ENCODE peak calls at places on chromosomes 6 and 20, in ten cellular contexts. One of them, this sample, is unnamed. For H3K4me1, the result is how much of the 10 kb centered on the place peaks cover.

GRCh38 chr6:125792172-125792571 is 1.4 kb downstream of the NCOA7 start:
- DNase-seq in tibial artery: no peak
- DNase-seq in neuronal stem cell: no peak
- DNase-seq in Karpas-422: no peak
- DNase-seq in endodermal cell: no peak
- DNase-seq in GM23248: no peak
- DNase-seq in IMR-90: no peak
- DNase-seq in pancreas: no peak
- DNase-seq in uterus: no peak
- DNase-seq in HCT116: no peak
- DNase-seq in this sample: no peak

GRCh38 chr20:44648579-44648978 is 2.9 kb downstream of the ADA start:
- DNase-seq in tibial artery: no peak
- DNase-seq in neuronal stem cell: no peak
- DNase-seq in Karpas-422: peak
- DNase-seq in endodermal cell: peak
- DNase-seq in GM23248: no peak
- DNase-seq in IMR-90: no peak
- DNase-seq in pancreas: no peak
- DNase-seq in uterus: no peak
- DNase-seq in HCT116: no peak
- DNase-seq in this sample: no peak

GRCh38 chr20:59435496-59435895 is 135.1 kb downstream of the EDN3 start:
- DNase-seq in tibial artery: peak
- DNase-seq in neuronal stem cell: no peak
- DNase-seq in Karpas-422: no peak
- DNase-seq in endodermal cell: no peak
- DNase-seq in GM23248: no peak
- DNase-seq in IMR-90: no peak
- DNase-seq in pancreas: no peak
- DNase-seq in uterus: no peak
- DNase-seq in HCT116: no peak
- DNase-seq in this sample: no peak

GRCh38 chr6:139531148-139531547 is 156.7 kb upstream of the CITED2 start:
- DNase-seq in tibial artery: no peak
- DNase-seq in neuronal stem cell: no peak
- DNase-seq in Karpas-422: no peak
- DNase-seq in endodermal cell: no peak
- DNase-seq in GM23248: peak
- DNase-seq in IMR-90: peak
- DNase-seq in pancreas: no peak
- DNase-seq in uterus: no peak
- DNase-seq in HCT116: no peak
- DNase-seq in this sample: peak

GRCh38 chr6:9647043-9647520 is 767.8 kb downstream of the TFAP2A start:
- DNase-seq in tibial artery: no peak
- DNase-seq in neuronal stem cell: no peak
- DNase-seq in Karpas-422: no peak
- DNase-seq in endodermal cell: no peak
- DNase-seq in GM23248: no peak
- DNase-seq in IMR-90: peak
- DNase-seq in pancreas: no peak
- DNase-seq in uterus: no peak
- DNase-seq in HCT116: no peak
- DNase-seq in this sample: no peak

GRCh38 chr6:4581468-4582420 is 194.5 kb upstream of the CDYL start:
- DNase-seq in tibial artery: no peak
- DNase-seq in neuronal stem cell: no peak
- DNase-seq in Karpas-422: no peak
- DNase-seq in endodermal cell: peak
- DNase-seq in GM23248: peak
- DNase-seq in IMR-90: peak
- DNase-seq in pancreas: no peak
- DNase-seq in uterus: no peak
- DNase-seq in HCT116: no peak
- DNase-seq in this sample: peak

GRCh38 chr20:41142914-41143313 is 5.6 kb downstream of the PLCG1 start:
- DNase-seq in tibial artery: peak
- DNase-seq in neuronal stem cell: no peak
- DNase-seq in Karpas-422: peak
- DNase-seq in endodermal cell: no peak
- DNase-seq in GM23248: no peak
- DNase-seq in IMR-90: no peak
- DNase-seq in pancreas: no peak
- DNase-seq in uterus: no peak
- DNase-seq in HCT116: no peak
- DNase-seq in this sample: no peak

GRCh38 chr6:129929433-129929832 is 68.3 kb upstream of the TMEM244 start:
- DNase-seq in tibial artery: no peak
- DNase-seq in neuronal stem cell: no peak
- DNase-seq in Karpas-422: no peak
- DNase-seq in endodermal cell: no peak
- DNase-seq in GM23248: peak
- DNase-seq in IMR-90: peak
- DNase-seq in pancreas: no peak
- DNase-seq in uterus: no peak
- DNase-seq in HCT116: no peak
- DNase-seq in this sample: peak

GRCh38 chr6:85390105-85390728 is 59.7 kb upstream of the NT5E start:
- DNase-seq in tibial artery: no peak
- DNase-seq in neuronal stem cell: no peak
- DNase-seq in Karpas-422: no peak
- DNase-seq in endodermal cell: no peak
- DNase-seq in GM23248: peak
- DNase-seq in IMR-90: peak
- DNase-seq in pancreas: no peak
- DNase-seq in uterus: no peak
- DNase-seq in HCT116: no peak
- DNase-seq in this sample: no peak

GRCh38 chr20:54773643-54774000 is 298.2 kb downstream of the DOK5 start:
- DNase-seq in tibial artery: no peak
- DNase-seq in neuronal stem cell: no peak
- DNase-seq in Karpas-422: no peak
- DNase-seq in endodermal cell: no peak
- DNase-seq in GM23248: no peak
- DNase-seq in IMR-90: no peak
- DNase-seq in pancreas: no peak
- DNase-seq in uterus: no peak
- DNase-seq in HCT116: no peak
- DNase-seq in this sample: no peak

DNA sequence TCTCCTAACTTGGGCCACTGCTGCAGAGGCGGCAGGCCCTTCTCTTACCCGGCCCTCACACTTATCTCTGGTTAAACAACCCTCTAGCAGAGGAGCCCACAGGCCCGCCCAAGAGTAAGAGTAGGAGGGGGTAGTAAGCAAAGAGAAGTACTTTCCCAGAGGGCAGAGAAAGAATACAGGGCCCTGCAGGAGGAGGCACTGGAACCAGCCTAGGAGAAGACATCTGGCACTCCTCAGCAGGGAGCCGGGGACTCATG is 10.1 kb downstream of the MTCH1 start:
- DNase-seq in tibial artery: no peak
- DNase-seq in neuronal stem cell: no peak
- DNase-seq in Karpas-422: no peak
- DNase-seq in endodermal cell: no peak
- DNase-seq in GM23248: no peak
- DNase-seq in IMR-90: no peak
- DNase-seq in pancreas: no peak
- DNase-seq in uterus: no peak
- DNase-seq in HCT116: no peak
- DNase-seq in this sample: no peak
- H3K4me1 ChIP-seq in tibial artery: under half
- H3K4me1 ChIP-seq in neuronal stem cell: under half
- H3K4me1 ChIP-seq in Karpas-422: under half
- H3K4me1 ChIP-seq in endodermal cell: under half
- H3K4me1 ChIP-seq in GM23248: under half
- H3K4me1 ChIP-seq in IMR-90: under half
- H3K4me1 ChIP-seq in pancreas: under half
- H3K4me1 ChIP-seq in uterus: under half
- H3K4me1 ChIP-seq in HCT116: under half
- H3K4me1 ChIP-seq in this sample: under half

GRCh38 chr6:168043193-168043847 is 35.7 kb downstream of the FRMD1 start:
- DNase-seq in tibial artery: no peak
- DNase-seq in neuronal stem cell: no peak
- DNase-seq in Karpas-422: no peak
- DNase-seq in endodermal cell: no peak
- DNase-seq in GM23248: no peak
- DNase-seq in IMR-90: no peak
- DNase-seq in pancreas: no peak
- DNase-seq in uterus: no peak
- DNase-seq in HCT116: no peak
- DNase-seq in this sample: no peak
- H3K4me1 ChIP-seq in tibial artery: under half
- H3K4me1 ChIP-seq in neuronal stem cell: under half
- H3K4me1 ChIP-seq in Karpas-422: under half
- H3K4me1 ChIP-seq in endodermal cell: under half
- H3K4me1 ChIP-seq in GM23248: under half
- H3K4me1 ChIP-seq in IMR-90: under half
- H3K4me1 ChIP-seq in pancreas: under half
- H3K4me1 ChIP-seq in uterus: under half
- H3K4me1 ChIP-seq in HCT116: under half
- H3K4me1 ChIP-seq in this sample: under half

GRCh38 chr6:111737065-111737521 is 131.4 kb upstream of the TRAF3IP2 start:
- DNase-seq in tibial artery: no peak
- DNase-seq in neuronal stem cell: no peak
- DNase-seq in Karpas-422: no peak
- DNase-seq in endodermal cell: no peak
- DNase-seq in GM23248: peak
- DNase-seq in IMR-90: peak
- DNase-seq in pancreas: no peak
- DNase-seq in uterus: no peak
- DNase-seq in HCT116: no peak
- DNase-seq in this sample: peak
- H3K4me1 ChIP-seq in tibial artery: under half
- H3K4me1 ChIP-seq in neuronal stem cell: under half
- H3K4me1 ChIP-seq in Karpas-422: half or more
- H3K4me1 ChIP-seq in endodermal cell: under half
- H3K4me1 ChIP-seq in GM23248: under half
- H3K4me1 ChIP-seq in IMR-90: under half
- H3K4me1 ChIP-seq in pancreas: under half
- H3K4me1 ChIP-seq in uterus: under half
- H3K4me1 ChIP-seq in HCT116: under half
- H3K4me1 ChIP-seq in this sample: under half

GRCh38 chr20:63031251-63032014 is 24.7 kb upstream of the BHLHE23 start:
- DNase-seq in tibial artery: no peak
- DNase-seq in neuronal stem cell: no peak
- DNase-seq in Karpas-422: peak
- DNase-seq in endodermal cell: no peak
- DNase-seq in GM23248: no peak
- DNase-seq in IMR-90: no peak
- DNase-seq in pancreas: no peak
- DNase-seq in uterus: no peak
- DNase-seq in HCT116: no peak
- DNase-seq in this sample: no peak

GRCh38 chr20:63035284-63036185 is 28.8 kb upstream of the BHLHE23 start:
- DNase-seq in tibial artery: peak
- DNase-seq in neuronal stem cell: no peak
- DNase-seq in Karpas-422: no peak
- DNase-seq in endodermal cell: no peak
- DNase-seq in GM23248: no peak
- DNase-seq in IMR-90: no peak
- DNase-seq in pancreas: no peak
- DNase-seq in uterus: no peak
- DNase-seq in HCT116: no peak
- DNase-seq in this sample: no peak

GRCh38 chr20:63032026-63032800 is 25.4 kb upstream of the BHLHE23 start:
- DNase-seq in tibial artery: no peak
- DNase-seq in neuronal stem cell: no peak
- DNase-seq in Karpas-422: no peak
- DNase-seq in endodermal cell: no peak
- DNase-seq in GM23248: no peak
- DNase-seq in IMR-90: no peak
- DNase-seq in pancreas: no peak
- DNase-seq in uterus: no peak
- DNase-seq in HCT116: no peak
- DNase-seq in this sample: no peak

GRCh38 chr20:63033635-63034510 is 27.1 kb upstream of the BHLHE23 start:
- DNase-seq in tibial artery: peak
- DNase-seq in neuronal stem cell: no peak
- DNase-seq in Karpas-422: peak
- DNase-seq in endodermal cell: no peak
- DNase-seq in GM23248: no peak
- DNase-seq in IMR-90: no peak
- DNase-seq in pancreas: no peak
- DNase-seq in uterus: no peak
- DNase-seq in HCT116: no peak
- DNase-seq in this sample: no peak

DNA sequence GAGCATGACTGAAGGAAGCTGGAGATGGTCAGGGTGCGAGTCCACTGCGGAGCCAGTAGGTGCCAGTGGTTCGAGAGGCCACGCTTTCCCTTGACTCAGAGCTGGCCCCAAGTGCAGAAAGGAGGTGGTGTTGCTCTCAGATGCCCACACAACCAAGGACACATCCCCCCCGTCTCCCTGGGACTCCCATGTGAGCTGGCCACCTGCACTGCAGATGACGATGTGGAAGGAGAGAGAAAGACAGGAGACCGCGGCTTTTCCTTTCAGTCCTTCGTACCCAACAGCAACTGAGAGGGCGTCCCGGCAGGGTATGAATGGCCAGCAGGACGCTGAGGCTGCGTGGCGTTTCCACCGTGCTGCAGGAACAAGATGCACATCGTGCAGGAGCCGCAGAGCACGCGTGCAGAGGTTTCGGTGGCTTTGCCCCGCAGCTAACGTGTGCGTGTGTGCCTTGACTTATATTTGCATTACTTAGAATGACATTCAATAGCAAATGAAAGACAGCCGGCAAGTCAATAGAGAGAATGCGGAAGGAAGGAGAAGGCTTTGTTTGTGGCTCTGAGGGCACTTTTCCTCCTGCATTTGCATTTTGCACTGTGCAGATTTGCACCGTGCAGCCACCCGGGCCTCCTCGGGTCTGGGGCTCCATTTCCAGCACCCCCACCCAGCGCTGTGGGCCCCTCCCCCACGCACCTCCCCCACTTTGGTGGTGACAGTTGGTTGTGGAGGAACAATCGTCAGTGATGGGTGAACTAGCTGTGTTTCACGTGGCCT is 26.3 kb upstream of the BHLHE23 start:
- DNase-seq in tibial artery: peak
- DNase-seq in neuronal stem cell: no peak
- DNase-seq in Karpas-422: peak
- DNase-seq in endodermal cell: no peak
- DNase-seq in GM23248: no peak
- DNase-seq in IMR-90: no peak
- DNase-seq in pancreas: no peak
- DNase-seq in uterus: no peak
- DNase-seq in HCT116: no peak
- DNase-seq in this sample: no peak
- H3K4me1 ChIP-seq in tibial artery: under half
- H3K4me1 ChIP-seq in neuronal stem cell: under half
- H3K4me1 ChIP-seq in Karpas-422: half or more
- H3K4me1 ChIP-seq in endodermal cell: under half
- H3K4me1 ChIP-seq in GM23248: under half
- H3K4me1 ChIP-seq in IMR-90: under half
- H3K4me1 ChIP-seq in pancreas: under half
- H3K4me1 ChIP-seq in uterus: under half
- H3K4me1 ChIP-seq in HCT116: under half
- H3K4me1 ChIP-seq in this sample: under half

This sample was measured in mesenchymal stem cell.